ENCODE peak calls at places on chromosome 19, in eight cellular contexts. Y, H, N, O, X, A, D and J are unnamed samples.

GRCh38 chr19:38792250-38793111 is 3.5 kb downstream of the LGALS7B start:
- DNase-seq in Y (no peak), H (peak; percentile 13), N (no peak), O (peak; percentile 67), X (peak; percentile 72), A (peak; percentile 45), D (no peak), J (no peak)

GRCh38 chr19:51508059-51508733 is 6.6 kb upstream of the SIGLEC12 start:
- DNase-seq in Y (no peak), H (no peak), N (no peak), O (no peak), X (no peak), A (no peak), D (no peak), J (no peak)

GRCh38 chr19:44553478-44554171 is 24.1 kb upstream of the CEACAM20 start:
- DNase-seq in Y (no peak), H (no peak), N (no peak), O (peak; percentile 18), X (no peak), A (no peak), D (no peak), J (no peak)

GRCh38 chr19:1855040-1855827 is 7.0 kb upstream of the REXO1 start:
- DNase-seq in Y (peak; percentile 65), H (peak; percentile 75), N (peak; percentile 56), O (peak; percentile 87), X (peak; percentile 94), A (peak; percentile 95), D (no peak), J (no peak)

GRCh38 chr19:19817357-19817756 is 4.2 kb downstream of the ZNF506 start:
- DNase-seq in Y (peak; percentile 62), H (peak; percentile 29), N (peak; percentile 66), O (peak; percentile 77), X (no peak), A (no peak), D (no peak), J (no peak)

GRCh38 chr19:14091885-14092462 is 1.4 kb upstream of the SAMD1 start:
- DNase-seq in Y (peak; percentile 27), H (no peak), N (no peak), O (peak; percentile 62), X (peak; percentile 46), A (no peak), D (no peak), J (no peak)

GRCh38 chr19:11125994-11126685 is 29.4 kb downstream of the SPC24 start:
- DNase-seq in Y (peak; percentile 72), H (peak; percentile 80), N (peak; percentile 63), O (peak; percentile 67), X (peak; percentile 88), A (peak; percentile 59), D (peak; percentile 38), J (peak; percentile 57)

GRCh38 chr19:57171551-57172081 is 4.3 kb upstream of the DUXA start:
- DNase-seq in Y (peak; percentile 18), H (no peak), N (peak; percentile 12), O (peak; percentile 34), X (peak; percentile 66), A (peak; percentile 47), D (peak; percentile 66), J (no peak)

GRCh38 chr19:39265321-39265916 is 2.8 kb upstream of the IFNL2 start:
- DNase-seq in Y (no peak), H (no peak), N (no peak), O (no peak), X (peak; percentile 27), A (no peak), D (peak; percentile 58), J (no peak)

GRCh38 chr19:58374200-58374599 is 6.6 kb downstream of the ZNF837 start:
- DNase-seq in Y (no peak), H (no peak), N (no peak), O (no peak), X (no peak), A (no peak), D (no peak), J (no peak)